ENCODE peak calls at places on chromosomes 11 and 22, in four cellular contexts. C, W, H and F are unnamed samples.

GRCh38 chr11:45847908-45848316 is 637 bp downstream of the CRY2 start:
- DNase-seq in C (peak), W (peak), H (peak), F (peak)

GRCh38 chr11:106399075-106399500 is 321.6 kb downstream of the AASDHPPT start:
- DNase-seq in C (peak), W (no peak), H (no peak), F (peak)

GRCh38 chr22:35381424-35381772 is 502 bp downstream of the HMOX1 start:
- DNase-seq in C (no peak), W (no peak), H (no peak), F (no peak)

GRCh38 chr11:32790916-32791315 is 3.5 kb downstream of the CCDC73 start:
- DNase-seq in C (no peak), W (no peak), H (no peak), F (no peak)

GRCh38 chr11:69136471-69136870 is 19.3 kb upstream of the SMIM38 start:
- DNase-seq in C (no peak), W (no peak), H (no peak), F (no peak)

GRCh38 chr11:66970808-66971442 is 4.2 kb upstream of the C11orf86 start:
- DNase-seq in C (peak), W (no peak), H (no peak), F (peak)

GRCh38 chr11:28231475-28231874 is 123.3 kb downstream of the METTL15 start:
- DNase-seq in C (peak), W (no peak), H (no peak), F (peak)

GRCh38 chr11:2142762-2143202 is 3.6 kb upstream of the IGF2 start:
- DNase-seq in C (no peak), W (no peak), H (no peak), F (peak)

GRCh38 chr22:47102648-47103047 is 340.2 kb downstream of the TBC1D22A start:
- DNase-seq in C (no peak), W (no peak), H (no peak), F (peak)

GRCh38 chr11:32116668-32117067 is 25.8 kb downstream of the RCN1 start:
- DNase-seq in C (peak), W (no peak), H (no peak), F (no peak)

DNA sequence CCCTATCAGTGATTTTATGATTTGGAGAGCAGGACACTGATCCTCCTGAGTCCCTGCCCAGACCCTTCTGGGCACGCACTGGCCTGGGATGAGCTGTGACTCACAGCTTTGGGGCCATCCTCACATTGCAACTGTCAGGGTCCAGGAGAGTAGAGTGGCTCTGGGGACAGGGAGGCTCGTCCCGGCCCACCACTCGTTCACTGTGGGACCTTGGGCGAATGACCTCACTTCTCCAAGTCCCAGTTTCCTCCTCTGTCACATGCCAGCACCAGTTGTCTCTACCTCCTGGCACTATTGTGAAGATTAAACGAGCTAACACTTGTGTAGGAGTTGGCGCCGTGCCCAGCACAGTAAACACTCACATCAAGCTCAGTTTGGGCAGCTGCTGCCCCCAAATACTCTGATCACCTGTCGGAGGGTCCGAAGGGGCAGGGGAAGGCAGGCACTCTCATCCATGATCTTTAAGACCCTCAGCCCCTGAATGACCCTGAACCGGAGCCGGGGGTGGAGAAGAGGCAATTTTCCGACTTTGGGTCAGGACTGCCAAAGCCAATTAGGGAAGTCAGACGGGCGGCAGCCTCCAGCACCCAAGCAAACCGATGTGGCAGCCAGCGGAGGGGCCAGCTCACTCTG is 235.1 kb downstream of the MIAT start:
- DNase-seq in C (no peak), W (peak), H (peak), F (peak)
- H3K4me3 ChIP-seq in C (no peak), W (no peak), H (no peak), F (no peak)

DNA sequence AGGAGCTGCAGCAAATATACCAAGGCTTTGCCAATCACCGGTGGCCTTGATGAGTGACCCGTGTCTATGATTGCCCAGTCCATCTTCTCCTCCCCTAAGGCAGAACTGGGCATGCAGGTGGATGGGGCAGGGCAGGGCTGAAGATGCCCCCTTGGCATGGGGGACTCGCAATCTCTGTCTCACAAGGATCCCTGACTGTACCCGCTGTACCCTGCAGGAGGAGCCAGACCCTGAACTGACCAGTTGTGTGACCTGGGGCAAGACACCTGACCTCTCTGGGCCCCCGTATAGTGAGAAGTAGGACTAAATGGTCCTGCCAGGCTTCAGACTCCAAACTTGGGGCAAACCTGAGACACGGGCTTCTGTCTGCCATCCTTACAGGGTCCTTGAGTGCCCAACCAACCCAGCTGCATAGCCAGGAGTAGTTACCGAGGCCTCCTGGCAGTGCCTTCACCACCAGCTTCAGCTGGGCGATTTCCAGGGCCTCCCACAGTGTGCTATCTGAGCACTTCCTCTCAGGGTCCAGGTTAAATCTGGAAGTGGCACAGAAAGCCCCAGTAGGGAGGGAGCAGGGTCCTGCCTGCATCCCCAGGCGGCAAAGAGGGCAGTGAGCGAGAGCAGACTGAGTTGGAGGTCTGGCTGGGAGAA is 6.4 kb upstream of the KCNJ11 start:
- DNase-seq in C (no peak), W (no peak), H (no peak), F (no peak)
- TF ChIP-seq CTCF in C (no peak), W (no peak), H (no peak), F (no peak)

GRCh38 chr11:124748100-124748418 is 4.0 kb downstream of the VSIG2 start:
- DNase-seq in C (no peak), W (no peak), H (no peak), F (no peak)

GRCh38 chr11:124746621-124747243 is 5.3 kb downstream of the VSIG2 start:
- DNase-seq in C (peak), W (peak), H (peak), F (peak)

GRCh38 chr11:124748481-124749338 is 3.3 kb downstream of the VSIG2 start:
- DNase-seq in C (peak), W (no peak), H (no peak), F (no peak)

GRCh38 chr11:124745835-124746620 is 6.0 kb downstream of the VSIG2 start:
- DNase-seq in C (no peak), W (no peak), H (no peak), F (no peak)

DNA sequence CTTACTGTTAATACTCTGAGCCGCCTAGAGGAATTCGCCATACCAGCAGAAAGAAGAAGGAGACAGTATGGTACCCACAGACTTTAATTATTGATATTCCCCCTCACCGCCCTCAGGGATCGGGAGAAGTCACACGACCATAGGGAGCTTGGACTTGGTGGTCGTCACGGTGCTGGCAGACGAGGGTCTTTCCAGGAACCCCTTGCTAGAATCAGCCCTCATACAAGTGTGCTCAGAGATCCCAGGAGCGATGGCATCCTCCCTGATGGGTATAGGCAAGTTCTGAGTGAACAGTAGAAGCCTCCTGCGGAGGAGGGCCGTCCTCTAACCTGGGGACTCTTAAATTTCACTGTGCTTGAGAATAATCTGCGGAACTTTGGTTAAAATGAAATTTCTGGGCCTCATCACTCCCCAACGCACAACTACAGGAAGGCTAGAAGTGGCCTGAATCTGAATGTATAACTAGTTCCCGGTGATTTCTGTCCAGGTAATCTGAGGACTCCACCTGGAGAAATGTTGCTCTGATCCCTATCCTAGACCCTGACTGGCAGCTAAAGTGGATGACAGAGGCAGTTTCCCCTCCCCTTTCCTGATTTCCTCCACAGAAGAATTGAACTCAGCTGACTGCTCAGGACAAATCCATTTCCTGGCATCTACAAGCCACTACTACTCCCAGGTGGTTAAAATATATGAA is 4.5 kb downstream of the VSIG2 start:
- DNase-seq in C (no peak), W (no peak), H (no peak), F (no peak)
- H3K4me3 ChIP-seq in C (no peak), W (no peak), H (no peak), F (no peak)

GRCh38 chr11:64185323-64186204 is at the start of gene STIP1:
- DNase-seq in C (peak), W (peak), H (peak), F (peak)
- TF ChIP-seq CTCF in C (peak), W (peak), H (peak), F (peak)

GRCh38 chr11:60280412-60280811 is at the start of gene MS4A4A:
- DNase-seq in C (no peak), W (no peak), H (no peak), F (no peak)

GRCh38 chr11:60281482-60281881 is 1.0 kb downstream of the MS4A4A start:
- DNase-seq in C (no peak), W (no peak), H (no peak), F (no peak)

GRCh38 chr11:60282291-60282690 is 1.8 kb downstream of the MS4A4A start:
- DNase-seq in C (no peak), W (no peak), H (no peak), F (no peak)
- H3K4me3 ChIP-seq in C (no peak), W (no peak), H (no peak), F (no peak)

DNA sequence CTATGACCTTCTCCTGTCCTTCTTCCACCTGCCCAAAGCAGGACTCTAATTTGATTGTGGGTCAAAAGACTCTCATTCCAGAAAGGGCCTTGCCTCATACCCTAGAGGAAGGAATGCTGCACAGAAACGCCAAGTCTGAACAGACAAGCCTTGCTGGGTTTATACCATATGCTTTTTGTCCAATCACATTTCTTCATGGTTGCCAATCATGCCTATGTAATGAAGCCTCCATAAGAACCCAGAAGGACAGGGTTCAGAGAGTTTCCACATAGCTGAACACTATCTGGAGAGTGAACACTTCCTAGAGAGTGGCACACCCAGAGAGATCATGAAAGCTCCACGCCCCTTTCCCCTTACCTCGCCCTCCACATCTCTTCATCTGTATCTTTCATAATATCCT is 4.8 kb upstream of the SAA2 start:
- DNase-seq in C (no peak), W (no peak), H (no peak), F (no peak)
- TF ChIP-seq CTCF in C (no peak), W (no peak), H (no peak), F (peak)

GRCh38 chr11:103964390-103964789 is 72.0 kb upstream of the DDI1 start:
- DNase-seq in C (no peak), W (no peak), H (no peak), F (no peak)

GRCh38 chr11:103958475-103959215 is 77.8 kb upstream of the DDI1 start:
- DNase-seq in C (no peak), W (no peak), H (no peak), F (no peak)

GRCh38 chr11:103953797-103954495 is 82.5 kb upstream of the DDI1 start:
- DNase-seq in C (no peak), W (no peak), H (no peak), F (no peak)

GRCh38 chr11:103961010-103961409 is 75.4 kb upstream of the DDI1 start:
- DNase-seq in C (peak), W (no peak), H (no peak), F (peak)

GRCh38 chr11:103959279-103959930 is 77.0 kb upstream of the DDI1 start:
- DNase-seq in C (peak), W (no peak), H (no peak), F (peak)
- H3K4me3 ChIP-seq in C (no peak), W (no peak), H (no peak), F (no peak)

GRCh38 chr11:103624708-103625623 is 411.5 kb upstream of the DDI1 start:
- DNase-seq in C (peak), W (no peak), H (no peak), F (peak)

GRCh38 chr11:103623933-103624332 is 412.5 kb upstream of the DDI1 start:
- DNase-seq in C (no peak), W (no peak), H (no peak), F (no peak)

GRCh38 chr11:103631841-103632240 is 404.6 kb upstream of the DDI1 start:
- DNase-seq in C (no peak), W (no peak), H (no peak), F (no peak)

GRCh38 chr11:103625624-103625965 is 410.8 kb upstream of the DDI1 start:
- DNase-seq in C (no peak), W (no peak), H (no peak), F (no peak)

DNA sequence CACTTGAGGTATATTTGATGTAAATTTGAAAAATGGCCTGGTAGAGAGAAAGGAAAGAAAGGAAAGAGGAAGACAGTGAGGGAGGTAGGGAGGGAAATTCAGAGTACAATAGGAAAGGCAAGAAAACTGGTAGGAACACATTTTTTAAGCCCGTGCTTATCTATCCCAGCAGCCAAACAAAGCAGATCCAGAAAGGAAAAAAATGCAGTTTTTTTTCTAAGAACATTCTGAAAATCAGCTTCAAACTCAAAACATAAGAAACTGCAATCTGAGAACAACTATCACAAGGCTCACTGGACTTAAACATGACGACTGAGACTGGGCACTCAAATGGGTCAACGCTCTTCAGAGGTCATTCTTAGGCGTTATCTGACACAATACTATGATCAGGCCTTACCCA is 408.3 kb upstream of the DDI1 start:
- DNase-seq in C (no peak), W (no peak), H (no peak), F (no peak)
- TF ChIP-seq CTCF in C (no peak), W (no peak), H (no peak), F (no peak)